ENCODE peak calls at places on chromosome 21, in seven cellular contexts. W is epithelial cell of esophagus; E is H9; H is activated T-cell treated with anti-CD3 and anti-CD28 coated beads, Interleukin-2, amount 50 U/mL, for 72 hours; C is stimulated activated CD4-positive, alpha-beta T cell treated with anti-CD3 and anti-CD28 coated beads, Interleukin-2, amount 100 ng/mL, for 24 hours; G is NCI-H524; N is Calu3. Z is an unnamed sample.

GRCh38 chr21:42117229-42118048 is 46.3 kb downstream of the UMODL1 start:
- DNase-seq in W (peak), E (peak), H (peak), C (peak), G (peak), N (peak), Z (peak)

GRCh38 chr21:39164523-39164922 is 18.7 kb downstream of the PSMG1 start:
- DNase-seq in W (no peak), E (no peak), H (no peak), C (no peak), G (no peak), N (no peak), Z (no peak)

GRCh38 chr21:32817206-32817605 is 45.7 kb upstream of the PAXBP1 start:
- DNase-seq in W (no peak), E (no peak), H (no peak), C (no peak), G (no peak), N (no peak), Z (no peak)

GRCh38 chr21:36854391-36854790 is 112.1 kb downstream of the HLCS start:
- DNase-seq in W (peak), E (peak), H (peak), C (no peak), G (peak), N (peak), Z (no peak)

GRCh38 chr21:25528511-25528910 is 78.8 kb downstream of the MRPL39 start:
- DNase-seq in W (no peak), E (no peak), H (no peak), C (no peak), G (no peak), N (no peak), Z (no peak)

GRCh38 chr21:33007747-33008146 is 18.0 kb upstream of the OLIG2 start:
- DNase-seq in W (peak), E (no peak), H (no peak), C (no peak), G (no peak), N (no peak), Z (no peak)

GRCh38 chr21:22355949-22356348 is 1357.7 kb downstream of the NCAM2 start:
- DNase-seq in W (no peak), E (no peak), H (no peak), C (no peak), G (no peak), N (no peak), Z (no peak)

GRCh38 chr21:35974801-35975200 is 85.5 kb downstream of the SETD4 start:
- DNase-seq in W (peak), E (no peak), H (no peak), C (no peak), G (no peak), N (peak), Z (peak)

GRCh38 chr21:15549671-15550070 is 180.1 kb upstream of the USP25 start:
- DNase-seq in W (no peak), E (peak), H (no peak), C (no peak), G (no peak), N (no peak), Z (no peak)

GRCh38 chr21:29671728-29672127 is 268.1 kb downstream of the GRIK1 start:
- DNase-seq in W (no peak), E (no peak), H (no peak), C (no peak), G (no peak), N (no peak), Z (no peak)

GRCh38 chr21:16084776-16085364 is 355.1 kb downstream of the USP25 start:
- DNase-seq in W (no peak), E (no peak), H (no peak), C (no peak), G (peak), N (no peak), Z (no peak)

GRCh38 chr21:32320059-32320458 is 21.4 kb downstream of the MRAP start:
- DNase-seq in W (no peak), E (no peak), H (no peak), C (no peak), G (peak), N (no peak), Z (no peak)

GRCh38 chr21:39915881-39916280 is 48.6 kb downstream of the PCP4 start:
- DNase-seq in W (no peak), E (no peak), H (no peak), C (no peak), G (no peak), N (no peak), Z (no peak)

GRCh38 chr21:46063227-46063626 is 34.7 kb upstream of the COL6A2 start:
- DNase-seq in W (no peak), E (no peak), H (no peak), C (no peak), G (no peak), N (no peak), Z (no peak)

Z was measured in RWPE1.